ENCODE peak calls at places on chromosomes 1 and 21, in four cellular contexts. T is LoVo; H is activated CD4-positive, alpha-beta memory T cell treated with anti-CD3 and anti-CD28 coated beads, Interleukin-2, amount 10 ng/mL, durations not matched to agents 7 days and 5 days; C is ecto neural progenitor cell. R is an unnamed sample.

GRCh38 chr1:19628879-19629278 is 15.2 kb upstream of the NBL1 start:
- DNase-seq in T (no peak), H (no peak), C (no peak), R (no peak)

GRCh38 chr1:25703041-25703440 is 86.5 kb downstream of the MAN1C1 start:
- DNase-seq in T (no peak), H (no peak), C (no peak), R (no peak)

GRCh38 chr1:212915245-212916091 is 34.9 kb upstream of the VASH2 start:
- DNase-seq in T (no peak), H (no peak), C (no peak), R (no peak)

GRCh38 chr1:62128765-62129164 is 65.9 kb upstream of the L1TD1 start:
- DNase-seq in T (no peak), H (no peak), C (no peak), R (no peak)

GRCh38 chr1:34914958-34915357 is 14.5 kb downstream of the DLGAP3 start:
- DNase-seq in T (no peak), H (no peak), C (no peak), R (no peak)

GRCh38 chr1:173666646-173667045 is 3.0 kb downstream of the ANKRD45 start:
- DNase-seq in T (no peak), H (no peak), C (no peak), R (no peak)

GRCh38 chr1:172287207-172287606 is 133.3 kb upstream of the C1orf105 start:
- DNase-seq in T (no peak), H (no peak), C (no peak), R (no peak)

GRCh38 chr1:10431065-10431730 is 965 bp downstream of the CENPS start:
- DNase-seq in T (peak), H (no peak), C (no peak), R (no peak)

GRCh38 chr1:24702511-24703293 is 42.5 kb upstream of the CLIC4 start:
- DNase-seq in T (no peak), H (no peak), C (no peak), R (no peak)

GRCh38 chr1:155188268-155188667 is 14.6 kb downstream of the TRIM46 start:
- DNase-seq in T (no peak), H (no peak), C (no peak), R (no peak)

GRCh38 chr21:28833181-28833580 is 159.5 kb downstream of the LTN1 start:
- DNase-seq in T (peak), H (no peak), C (no peak), R (no peak)

GRCh38 chr1:2290595-2291510 is 62.7 kb downstream of the SKI start:
- DNase-seq in T (no peak), H (peak), C (no peak), R (peak)

GRCh38 chr1:193451606-193452005 is 265.2 kb upstream of the B3GALT2 start:
- DNase-seq in T (no peak), H (no peak), C (no peak), R (no peak)

GRCh38 chr1:147771216-147772125 is 11.1 kb upstream of the GJA5 start:
- DNase-seq in T (peak), H (no peak), C (no peak), R (no peak)

GRCh38 chr1:193310569-193310968 is 124.2 kb upstream of the B3GALT2 start:
- DNase-seq in T (no peak), H (no peak), C (no peak), R (no peak)

GRCh38 chr1:153001382-153001781 is at the start of gene SPRR3:
- DNase-seq in T (peak), H (no peak), C (no peak), R (no peak)

GRCh38 chr1:180231506-180232420 is 1.7 kb downstream of the LHX4 start:
- DNase-seq in T (peak), H (peak), C (no peak), R (no peak)

GRCh38 chr1:53450225-53450624 is 9.0 kb upstream of the DMRTB1 start:
- DNase-seq in T (no peak), H (no peak), C (no peak), R (no peak)

GRCh38 chr21:29302340-29302991 is 3.7 kb downstream of the BACH1 start:
- DNase-seq in T (no peak), H (no peak), C (no peak), R (no peak)

GRCh38 chr21:43731891-43732711 is 13.2 kb downstream of the PDXK start:
- DNase-seq in T (no peak), H (no peak), C (no peak), R (no peak)

GRCh38 chr1:6162773-6163172 is 17.3 kb downstream of the CHD5 start:
- DNase-seq in T (no peak), H (no peak), C (no peak), R (no peak)

GRCh38 chr1:20102875-20103274 is 16.5 kb downstream of the PLA2G2D start:
- DNase-seq in T (no peak), H (no peak), C (no peak), R (no peak)

GRCh38 chr1:61674221-61674620 is 50.7 kb downstream of the TM2D1 start:
- DNase-seq in T (no peak), H (no peak), C (no peak), R (no peak)

GRCh38 chr1:119884700-119885099 is 11.6 kb downstream of the ADAM30 start:
- DNase-seq in T (no peak), H (no peak), C (no peak), R (no peak)

GRCh38 chr21:45698493-45698947 is 55.0 kb downstream of the PCBP3 start:
- DNase-seq in T (peak), H (no peak), C (no peak), R (no peak)

GRCh38 chr1:41931578-41931977 is 12.9 kb upstream of the HIVEP3 start:
- DNase-seq in T (no peak), H (no peak), C (no peak), R (no peak)